ENCODE peak calls at places on chromosomes 6 and 20, in seven cellular contexts. One of them, this sample, is unnamed.
A peak's percentile ranks its signal among the peaks of the same experiment; 100 is the strongest.

GRCh38 chr6:132391391-132392291 is 9.6 kb downstream of the MOXD1 start:
- DNase-seq in HCT116: no peak
- DNase-seq in NB4: no peak
- DNase-seq in tibial nerve: no peak
- DNase-seq in brain microvascular endothelial cell: peak; percentile 27
- DNase-seq in HFF-Myc: peak; percentile 82
- DNase-seq in adrenal gland: no peak
- DNase-seq in this sample: peak; percentile 20

GRCh38 chr20:58895099-58895795 is 42.7 kb downstream of the GNAS start:
- DNase-seq in HCT116: no peak
- DNase-seq in NB4: no peak
- DNase-seq in tibial nerve: no peak
- DNase-seq in brain microvascular endothelial cell: no peak
- DNase-seq in HFF-Myc: no peak
- DNase-seq in adrenal gland: no peak
- DNase-seq in this sample: no peak

GRCh38 chr6:39553811-39554802 is 171.1 kb downstream of the KIF6 start:
- DNase-seq in HCT116: no peak
- DNase-seq in NB4: peak; percentile 16
- DNase-seq in tibial nerve: no peak
- DNase-seq in brain microvascular endothelial cell: peak; percentile 33
- DNase-seq in HFF-Myc: no peak
- DNase-seq in adrenal gland: no peak
- DNase-seq in this sample: no peak

GRCh38 chr6:135514706-135515105 is 17.2 kb upstream of the AHI1 start:
- DNase-seq in HCT116: no peak
- DNase-seq in NB4: no peak
- DNase-seq in tibial nerve: no peak
- DNase-seq in brain microvascular endothelial cell: no peak
- DNase-seq in HFF-Myc: no peak
- DNase-seq in adrenal gland: no peak
- DNase-seq in this sample: no peak

GRCh38 chr20:41524980-41525613 is 93.1 kb downstream of the CHD6 start:
- DNase-seq in HCT116: no peak
- DNase-seq in NB4: no peak
- DNase-seq in tibial nerve: peak; percentile 43
- DNase-seq in brain microvascular endothelial cell: peak; percentile 27
- DNase-seq in HFF-Myc: no peak
- DNase-seq in adrenal gland: peak; percentile 64
- DNase-seq in this sample: no peak

GRCh38 chr20:24443436-24443835 is 26.0 kb upstream of the SYNDIG1 start:
- DNase-seq in HCT116: no peak
- DNase-seq in NB4: no peak
- DNase-seq in tibial nerve: no peak
- DNase-seq in brain microvascular endothelial cell: no peak
- DNase-seq in HFF-Myc: no peak
- DNase-seq in adrenal gland: no peak
- DNase-seq in this sample: no peak

GRCh38 chr6:161029195-161029809 is 37.7 kb downstream of the MAP3K4 start:
- DNase-seq in HCT116: no peak
- DNase-seq in NB4: peak; percentile 67
- DNase-seq in tibial nerve: peak; percentile 29
- DNase-seq in brain microvascular endothelial cell: peak; percentile 64
- DNase-seq in HFF-Myc: peak; percentile 17
- DNase-seq in adrenal gland: no peak
- DNase-seq in this sample: no peak

GRCh38 chr6:128036808-128037570 is 136.1 kb upstream of the THEMIS start:
- DNase-seq in HCT116: no peak
- DNase-seq in NB4: no peak
- DNase-seq in tibial nerve: no peak
- DNase-seq in brain microvascular endothelial cell: no peak
- DNase-seq in HFF-Myc: no peak
- DNase-seq in adrenal gland: no peak
- DNase-seq in this sample: no peak

GRCh38 chr6:18406955-18407738 is 20.0 kb downstream of the RNF144B start:
- DNase-seq in HCT116: no peak
- DNase-seq in NB4: peak; percentile 6
- DNase-seq in tibial nerve: no peak
- DNase-seq in brain microvascular endothelial cell: peak; percentile 35
- DNase-seq in HFF-Myc: no peak
- DNase-seq in adrenal gland: no peak
- DNase-seq in this sample: no peak

GRCh38 chr20:56483970-56484369 is 15.5 kb downstream of the RTF2 start:
- DNase-seq in HCT116: no peak
- DNase-seq in NB4: no peak
- DNase-seq in tibial nerve: no peak
- DNase-seq in brain microvascular endothelial cell: no peak
- DNase-seq in HFF-Myc: no peak
- DNase-seq in adrenal gland: no peak
- DNase-seq in this sample: no peak

GRCh38 chr6:43368517-43369160 is 808 bp downstream of the ZNF318 start:
- DNase-seq in HCT116: no peak
- DNase-seq in NB4: peak; percentile 67
- DNase-seq in tibial nerve: peak; percentile 22
- DNase-seq in brain microvascular endothelial cell: peak; percentile 22
- DNase-seq in HFF-Myc: no peak
- DNase-seq in adrenal gland: peak; percentile 46
- DNase-seq in this sample: no peak

GRCh38 chr6:89007209-89008001 is 44.0 kb upstream of the RNGTT start:
- DNase-seq in HCT116: no peak
- DNase-seq in NB4: no peak
- DNase-seq in tibial nerve: no peak
- DNase-seq in brain microvascular endothelial cell: peak; percentile 1
- DNase-seq in HFF-Myc: no peak
- DNase-seq in adrenal gland: no peak
- DNase-seq in this sample: no peak

GRCh38 chr6:6891949-6892461 is 215.8 kb upstream of the RREB1 start:
- DNase-seq in HCT116: no peak
- DNase-seq in NB4: peak; percentile 93
- DNase-seq in tibial nerve: no peak
- DNase-seq in brain microvascular endothelial cell: no peak
- DNase-seq in HFF-Myc: no peak
- DNase-seq in adrenal gland: no peak
- DNase-seq in this sample: no peak

GRCh38 chr6:159086033-159086618 is 41.3 kb upstream of the TAGAP start:
- DNase-seq in HCT116: no peak
- DNase-seq in NB4: no peak
- DNase-seq in tibial nerve: no peak
- DNase-seq in brain microvascular endothelial cell: no peak
- DNase-seq in HFF-Myc: no peak
- DNase-seq in adrenal gland: no peak
- DNase-seq in this sample: no peak

GRCh38 chr6:54473328-54473727 is 165.1 kb downstream of the TINAG start:
- DNase-seq in HCT116: no peak
- DNase-seq in NB4: no peak
- DNase-seq in tibial nerve: no peak
- DNase-seq in brain microvascular endothelial cell: no peak
- DNase-seq in HFF-Myc: no peak
- DNase-seq in adrenal gland: no peak
- DNase-seq in this sample: no peak

GRCh38 chr20:46827718-46828458 is 66.8 kb upstream of the EYA2 start:
- DNase-seq in HCT116: no peak
- DNase-seq in NB4: no peak
- DNase-seq in tibial nerve: no peak
- DNase-seq in brain microvascular endothelial cell: no peak
- DNase-seq in HFF-Myc: no peak
- DNase-seq in adrenal gland: no peak
- DNase-seq in this sample: no peak

GRCh38 chr6:26043389-26044139 is 43.7 kb upstream of the HFE start:
- DNase-seq in HCT116: no peak
- DNase-seq in NB4: peak; percentile 98
- DNase-seq in tibial nerve: peak; percentile 90
- DNase-seq in brain microvascular endothelial cell: peak; percentile 93
- DNase-seq in HFF-Myc: peak; percentile 98
- DNase-seq in adrenal gland: peak; percentile 81
- DNase-seq in this sample: peak; percentile 99

GRCh38 chr20:64084209-64085152 is at the start of gene LKAAEAR1:
- DNase-seq in HCT116: no peak
- DNase-seq in NB4: no peak
- DNase-seq in tibial nerve: no peak
- DNase-seq in brain microvascular endothelial cell: no peak
- DNase-seq in HFF-Myc: no peak
- DNase-seq in adrenal gland: no peak
- DNase-seq in this sample: no peak

GRCh38 chr20:50152394-50153152 is 950 bp downstream of the PEDS1 start:
- DNase-seq in HCT116: no peak
- DNase-seq in NB4: no peak
- DNase-seq in tibial nerve: no peak
- DNase-seq in brain microvascular endothelial cell: no peak
- DNase-seq in HFF-Myc: no peak
- DNase-seq in adrenal gland: no peak
- DNase-seq in this sample: peak; percentile 29
- TF ChIP-seq CTCF in HCT116: peak; percentile 15
- TF ChIP-seq CTCF in NB4: no peak
- TF ChIP-seq CTCF in tibial nerve: no peak
- TF ChIP-seq CTCF in brain microvascular endothelial cell: peak; percentile 17
- TF ChIP-seq CTCF in HFF-Myc: no peak
- TF ChIP-seq CTCF in adrenal gland: no peak
- TF ChIP-seq CTCF in this sample: peak; percentile 44

GRCh38 chr6:35514587-35514986 is 1.9 kb upstream of the TULP1 start:
- DNase-seq in HCT116: no peak
- DNase-seq in NB4: no peak
- DNase-seq in tibial nerve: no peak
- DNase-seq in brain microvascular endothelial cell: no peak
- DNase-seq in HFF-Myc: no peak
- DNase-seq in adrenal gland: no peak
- DNase-seq in this sample: no peak

GRCh38 chr6:35512740-35513139 is at the start of gene TULP1:
- DNase-seq in HCT116: no peak
- DNase-seq in NB4: no peak
- DNase-seq in tibial nerve: no peak
- DNase-seq in brain microvascular endothelial cell: no peak
- DNase-seq in HFF-Myc: no peak
- DNase-seq in adrenal gland: no peak
- DNase-seq in this sample: no peak

GRCh38 chr6:35519313-35520015 is 6.8 kb upstream of the TULP1 start:
- DNase-seq in HCT116: no peak
- DNase-seq in NB4: no peak
- DNase-seq in tibial nerve: no peak
- DNase-seq in brain microvascular endothelial cell: no peak
- DNase-seq in HFF-Myc: no peak
- DNase-seq in adrenal gland: no peak
- DNase-seq in this sample: no peak

GRCh38 chr6:35518566-35519312 is 6.0 kb upstream of the TULP1 start:
- DNase-seq in HCT116: no peak
- DNase-seq in NB4: no peak
- DNase-seq in tibial nerve: no peak
- DNase-seq in brain microvascular endothelial cell: no peak
- DNase-seq in HFF-Myc: no peak
- DNase-seq in adrenal gland: no peak
- DNase-seq in this sample: no peak

DNA sequence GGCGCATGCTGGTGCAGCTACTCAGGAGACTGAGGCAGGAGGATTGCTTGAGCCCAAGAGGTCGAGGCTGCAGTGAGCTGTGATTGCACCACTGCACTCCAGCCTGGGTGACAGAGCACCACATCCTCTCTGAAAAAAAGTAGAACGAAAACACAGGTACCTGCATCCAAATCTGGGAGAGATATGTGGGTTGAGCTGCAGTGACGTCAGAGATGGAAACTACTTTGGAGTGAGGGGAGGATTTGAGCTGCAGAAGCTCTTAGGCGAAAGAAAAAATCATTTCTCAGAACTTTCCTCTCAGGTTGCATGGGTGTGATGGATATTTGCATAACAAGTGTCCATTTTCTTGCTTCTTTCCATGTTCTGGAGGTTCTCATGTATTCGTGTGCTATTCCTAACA is 4.0 kb upstream of the TULP1 start:
- DNase-seq in HCT116: no peak
- DNase-seq in NB4: no peak
- DNase-seq in tibial nerve: no peak
- DNase-seq in brain microvascular endothelial cell: no peak
- DNase-seq in HFF-Myc: no peak
- DNase-seq in adrenal gland: no peak
- DNase-seq in this sample: no peak
- TF ChIP-seq CTCF in HCT116: no peak
- TF ChIP-seq CTCF in NB4: no peak
- TF ChIP-seq CTCF in tibial nerve: no peak
- TF ChIP-seq CTCF in brain microvascular endothelial cell: no peak
- TF ChIP-seq CTCF in HFF-Myc: no peak
- TF ChIP-seq CTCF in adrenal gland: no peak
- TF ChIP-seq CTCF in this sample: no peak

DNA sequence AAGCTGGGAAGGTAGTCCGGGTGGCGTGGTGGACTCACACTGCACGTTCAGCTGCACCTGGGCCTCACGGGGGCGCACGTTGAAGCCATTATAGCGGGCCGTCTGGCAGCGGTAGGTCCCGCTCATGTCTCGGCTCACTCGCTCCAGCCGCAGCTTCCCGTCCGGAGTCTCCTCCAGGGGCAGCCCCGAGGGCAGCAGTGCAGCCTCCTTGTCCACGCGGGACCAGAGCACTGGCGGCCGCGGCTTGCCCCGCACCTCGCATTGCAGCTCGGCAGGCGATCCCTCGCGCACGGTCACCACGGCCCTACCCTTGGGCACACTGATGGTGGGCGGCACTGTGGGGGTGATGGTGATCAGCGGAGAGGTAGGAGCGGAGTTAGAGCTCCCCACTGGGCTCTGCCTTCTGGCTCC is 47.6 kb downstream of the MDGA1 start:
- DNase-seq in HCT116: no peak
- DNase-seq in NB4: no peak
- DNase-seq in tibial nerve: no peak
- DNase-seq in brain microvascular endothelial cell: no peak
- DNase-seq in HFF-Myc: no peak
- DNase-seq in adrenal gland: no peak
- DNase-seq in this sample: no peak
- TF ChIP-seq CTCF in HCT116: no peak
- TF ChIP-seq CTCF in NB4: no peak
- TF ChIP-seq CTCF in tibial nerve: no peak
- TF ChIP-seq CTCF in brain microvascular endothelial cell: peak; percentile 16
- TF ChIP-seq CTCF in HFF-Myc: no peak
- TF ChIP-seq CTCF in adrenal gland: peak; percentile 7
- TF ChIP-seq CTCF in this sample: peak; percentile 47

GRCh38 chr6:156379392-156379910 is 397.7 kb upstream of the ARID1B start:
- DNase-seq in HCT116: no peak
- DNase-seq in NB4: no peak
- DNase-seq in tibial nerve: no peak
- DNase-seq in brain microvascular endothelial cell: peak; percentile 67
- DNase-seq in HFF-Myc: no peak
- DNase-seq in adrenal gland: no peak
- DNase-seq in this sample: no peak

GRCh38 chr6:156383059-156383458 is 394.1 kb upstream of the ARID1B start:
- DNase-seq in HCT116: no peak
- DNase-seq in NB4: no peak
- DNase-seq in tibial nerve: no peak
- DNase-seq in brain microvascular endothelial cell: no peak
- DNase-seq in HFF-Myc: no peak
- DNase-seq in adrenal gland: no peak
- DNase-seq in this sample: no peak

GRCh38 chr6:156379946-156380707 is 397.1 kb upstream of the ARID1B start:
- DNase-seq in HCT116: peak; percentile 10
- DNase-seq in NB4: no peak
- DNase-seq in tibial nerve: no peak
- DNase-seq in brain microvascular endothelial cell: peak; percentile 74
- DNase-seq in HFF-Myc: peak; percentile 30
- DNase-seq in adrenal gland: no peak
- DNase-seq in this sample: no peak

DNA sequence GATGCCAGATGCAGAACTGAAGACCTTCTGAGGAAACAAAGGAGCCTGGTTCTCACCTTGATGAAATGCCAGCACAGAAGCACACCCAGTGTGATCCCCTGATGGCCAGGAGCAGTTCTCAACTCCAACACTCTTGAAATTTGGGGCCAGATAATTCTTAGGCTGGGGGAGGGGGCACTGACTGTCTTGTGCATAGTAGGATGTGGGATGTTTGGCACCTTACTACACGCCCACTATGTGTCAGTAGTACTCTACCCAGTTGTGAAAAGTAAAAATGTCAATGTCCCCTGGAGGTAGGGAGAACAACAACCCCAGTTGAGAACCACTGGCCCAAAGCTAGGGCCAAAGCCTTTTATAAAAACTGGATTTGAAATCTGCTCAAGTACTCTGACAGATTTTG is 398.3 kb upstream of the ARID1B start:
- DNase-seq in HCT116: no peak
- DNase-seq in NB4: no peak
- DNase-seq in tibial nerve: no peak
- DNase-seq in brain microvascular endothelial cell: no peak
- DNase-seq in HFF-Myc: no peak
- DNase-seq in adrenal gland: no peak
- DNase-seq in this sample: no peak
- TF ChIP-seq CTCF in HCT116: no peak
- TF ChIP-seq CTCF in NB4: no peak
- TF ChIP-seq CTCF in tibial nerve: no peak
- TF ChIP-seq CTCF in brain microvascular endothelial cell: no peak
- TF ChIP-seq CTCF in HFF-Myc: no peak
- TF ChIP-seq CTCF in adrenal gland: no peak
- TF ChIP-seq CTCF in this sample: no peak

This sample was measured in epithelial cell of proximal tubule.